ENCODE peak calls at places on chromosomes 7 and 10, in five cellular contexts. K is astrocyte of the spinal cord, O is hypothalamus, P is mucosa of gallbladder, H is mammary epithelial cell. G is an unnamed sample.

GRCh38 chr7:31549621-31550020 is 35.7 kb downstream of the ITPRID1 start:
- DNase-seq in K (no peak), O (no peak), H (peak), P (no peak), G (no peak)

GRCh38 chr7:155918720-155919399 is 106.6 kb upstream of the SHH start:
- DNase-seq in O (no peak), P (peak), K (peak), H (peak), G (no peak)

GRCh38 chr10:126243976-126244375 is 144.3 kb downstream of the ADAM12 start:
- DNase-seq in K (peak), H (no peak), O (no peak), P (no peak), G (no peak)

GRCh38 chr10:18659784-18660561 is 742 bp downstream of the ARL5B start:
- DNase-seq in P (peak), K (peak), H (peak), O (no peak), G (no peak)

GRCh38 chr10:24685958-24686540 is 37.6 kb downstream of the ARHGAP21 start:
- DNase-seq in H (no peak), K (peak), O (no peak), P (no peak), G (no peak)

GRCh38 chr10:78146200-78146599 is 112.5 kb downstream of the RPS24 start:
- DNase-seq in O (no peak), P (no peak), H (no peak), K (no peak), G (no peak)

GRCh38 chr10:6173203-6173602 is 29.5 kb upstream of the PFKFB3 start:
- DNase-seq in K (no peak), P (no peak), H (no peak), O (no peak), G (no peak)

GRCh38 chr7:127765150-127765549 is 113.2 kb downstream of the SND1 start:
- DNase-seq in P (no peak), O (no peak), H (no peak), K (no peak), G (no peak)

GRCh38 chr7:102288285-102288930 is 1.7 kb downstream of the SH2B2 start:
- DNase-seq in H (no peak), O (peak), K (no peak), P (no peak), G (no peak)

GRCh38 chr7:96786261-96786997 is 76.8 kb upstream of the SEM1 start:
- DNase-seq in K (no peak), O (peak), H (no peak), P (no peak), G (peak)

GRCh38 chr7:100017300-100017699 is 1.9 kb downstream of the ZKSCAN1 start:
- DNase-seq in P (peak), O (no peak), K (no peak), H (no peak), G (no peak)

GRCh38 chr10:7351905-7352304 is 58.9 kb downstream of the SFMBT2 start:
- DNase-seq in O (no peak), K (no peak), P (no peak), H (no peak), G (no peak)

GRCh38 chr10:126270116-126270515 is 118.2 kb downstream of the ADAM12 start:
- DNase-seq in H (peak), P (no peak), O (no peak), K (peak), G (no peak)

GRCh38 chr7:34622182-34622581 is 35.8 kb upstream of the NPSR1 start:
- DNase-seq in O (no peak), P (no peak), H (no peak), K (no peak), G (no peak)

GRCh38 chr10:84348431-84348830 is 20.0 kb downstream of the CCSER2 start:
- DNase-seq in P (no peak), O (no peak), H (no peak), K (no peak), G (no peak)

GRCh38 chr10:101244321-101245050 is 15.2 kb upstream of the LBX1 start:
- DNase-seq in H (no peak), O (no peak), P (no peak), K (no peak), G (no peak)

GRCh38 chr7:142866361-142867096 is 11.7 kb downstream of the EPHB6 start:
- DNase-seq in O (peak), K (no peak), P (peak), H (no peak), G (peak)

GRCh38 chr10:5283305-5284158 is 81.2 kb upstream of the UCN3 start:
- DNase-seq in H (peak), K (peak), O (peak), P (peak), G (no peak)

GRCh38 chr10:43049081-43049551 is 27.8 kb upstream of the RET start:
- DNase-seq in P (no peak), H (no peak), K (no peak), O (no peak), G (no peak)

G was measured in head of caudate nucleus.